ENCODE peak calls at places on chromosomes 13 and 19, in six cellular contexts. R, Q, F, S, P and V are unnamed samples.

GRCh38 chr19:53254451-53255341 is at the start of gene ZNF677:
- DNase-seq in F (peak), R (peak), Q (no peak), S (peak), P (peak), V (peak)

GRCh38 chr19:44608391-44608821 is 5.0 kb upstream of the IGSF23 start:
- DNase-seq in P (no peak), F (no peak), S (no peak), R (no peak), Q (peak), V (no peak)

GRCh38 chr13:62119739-62120700 is 704.4 kb upstream of the PCDH20 start:
- DNase-seq in R (no peak), S (no peak), Q (peak), F (no peak), P (no peak), V (no peak)

GRCh38 chr13:60311527-60311926 is 85.5 kb upstream of the TDRD3 start:
- DNase-seq in P (no peak), S (no peak), F (no peak), Q (no peak), R (no peak), V (no peak)

GRCh38 chr19:17205237-17206140 is 9.7 kb upstream of the USE1 start:
- DNase-seq in S (peak), P (no peak), R (no peak), F (no peak), Q (peak), V (peak)

GRCh38 chr19:1624458-1624857 is 19.2 kb upstream of the UQCR11 start:
- DNase-seq in Q (peak), R (no peak), S (peak), F (no peak), P (no peak), V (peak)

GRCh38 chr13:83086948-83087347 is 795.3 kb downstream of the SLITRK1 start:
- DNase-seq in R (no peak), P (no peak), F (no peak), S (no peak), Q (no peak), V (no peak)

GRCh38 chr13:36445806-36446423 is 13.6 kb downstream of the CCNA1 start:
- DNase-seq in Q (no peak), R (no peak), P (no peak), F (no peak), S (no peak), V (no peak)

GRCh38 chr19:46180701-46181385 is 32.8 kb downstream of the IGFL2 start:
- DNase-seq in R (no peak), P (no peak), S (no peak), F (no peak), Q (peak), V (no peak)

GRCh38 chr19:35260694-35261304 is 8.0 kb upstream of the USF2 start:
- DNase-seq in Q (no peak), S (peak), P (no peak), R (no peak), F (no peak), V (no peak)

GRCh38 chr13:50340566-50341287 is 325.5 kb downstream of the KCNRG start:
- DNase-seq in R (no peak), F (no peak), Q (no peak), P (no peak), S (no peak), V (no peak)

GRCh38 chr13:80547885-80548284 is 207.0 kb upstream of the SPRY2 start:
- DNase-seq in Q (no peak), R (no peak), F (no peak), P (no peak), S (no peak), V (no peak)

GRCh38 chr13:111597041-111598017 is 276.9 kb downstream of the TEX29 start:
- DNase-seq in F (no peak), P (no peak), Q (no peak), R (no peak), S (no peak), V (no peak)

GRCh38 chr13:44523176-44524017 is 52.7 kb downstream of the TSC22D1 start:
- DNase-seq in P (peak), R (peak), Q (peak), F (no peak), S (no peak), V (no peak)

GRCh38 chr13:48144413-48145035 is 49.6 kb upstream of the MED4 start:
- DNase-seq in P (no peak), R (no peak), Q (no peak), S (no peak), F (no peak), V (peak)

GRCh38 chr19:2044709-2045500 is 6.1 kb downstream of the MKNK2 start:
- DNase-seq in Q (no peak), P (no peak), F (no peak), S (no peak), R (no peak), V (no peak)

GRCh38 chr19:50858896-50859295 is 4.2 kb downstream of the KLK3 start:
- DNase-seq in P (no peak), Q (peak), R (no peak), S (no peak), F (no peak), V (no peak)

GRCh38 chr19:8323781-8324185 is 2.5 kb downstream of the RPS28 start:
- DNase-seq in R (no peak), S (no peak), P (no peak), Q (no peak), F (no peak), V (no peak)

GRCh38 chr13:29497137-29497654 is 98.3 kb downstream of the SLC7A1 start:
- DNase-seq in R (no peak), Q (no peak), F (no peak), S (no peak), P (peak), V (no peak)

GRCh38 chr19:29878973-29879654 is 62.9 kb upstream of the URI1 start:
- DNase-seq in P (no peak), F (no peak), S (no peak), R (no peak), Q (peak), V (no peak)

GRCh38 chr13:67155898-67156717 is 74.0 kb downstream of the PCDH9 start:
- DNase-seq in P (no peak), R (no peak), S (no peak), F (no peak), Q (no peak), V (no peak)

GRCh38 chr19:15010497-15011255 is 31.0 kb upstream of the SLC1A6 start:
- DNase-seq in R (no peak), P (no peak), Q (no peak), F (no peak), S (no peak), V (no peak)

GRCh38 chr19:34474233-34474989 is 7.1 kb upstream of the WTIP start:
- DNase-seq in S (no peak), Q (no peak), R (no peak), P (no peak), F (no peak), V (no peak)

GRCh38 chr19:29271911-29272310 is 59.0 kb upstream of the UQCRFS1 start:
- DNase-seq in Q (no peak), F (no peak), P (no peak), S (no peak), R (no peak), V (no peak)

GRCh38 chr19:11673608-11674041 is 65.1 kb downstream of the ZNF823 start:
- DNase-seq in R (peak), P (no peak), F (no peak), Q (peak), S (no peak), V (peak)

GRCh38 chr19:3506384-3507340 is 551 bp downstream of the FZR1 start:
- DNase-seq in Q (no peak), P (no peak), F (no peak), R (no peak), S (peak), V (peak)

GRCh38 chr13:93534181-93534700 is 307.6 kb downstream of the GPC6 start:
- DNase-seq in Q (no peak), P (no peak), S (no peak), F (no peak), R (no peak), V (no peak)

GRCh38 chr19:8654591-8655339 is 24.3 kb downstream of the NFILZ start:
- DNase-seq in P (no peak), S (peak), F (peak), Q (peak), R (no peak), V (peak)